ENCODE peak calls at places on chromosomes 11 and 22, in six cellular contexts. A is K562, R is upper lobe of left lung, Q is HepG2, B is HCT116, I is GM12878. X is an unnamed sample.

GRCh38 chr11:66015936-66016792 is 4.4 kb downstream of the CST6 start:
- ATAC-seq in A (no peak), R (no peak), Q (peak), B (no peak), I (no peak), X (no peak)

GRCh38 chr11:118314985-118315384 is 10.5 kb downstream of the CD3E start:
- ATAC-seq in A (no peak), R (no peak), Q (peak), B (no peak), I (no peak), X (no peak)

GRCh38 chr11:129333873-129334272 is 41.8 kb upstream of the BARX2 start:
- ATAC-seq in A (no peak), R (no peak), Q (peak), B (peak), I (peak), X (no peak)

GRCh38 chr11:6194065-6194581 is 4.9 kb upstream of the OR52W1 start:
- ATAC-seq in A (peak), R (peak), Q (no peak), B (no peak), I (peak), X (no peak)

GRCh38 chr11:111525456-111525855 is 10.9 kb downstream of the HOATZ start:
- ATAC-seq in A (no peak), R (no peak), Q (no peak), B (no peak), I (no peak), X (no peak)

GRCh38 chr11:45644981-45645889 is 20.2 kb downstream of the CHST1 start:
- ATAC-seq in A (no peak), R (no peak), Q (no peak), B (no peak), I (no peak), X (no peak)

GRCh38 chr11:64220798-64221197 is 5.2 kb downstream of the TRPT1 start:
- ATAC-seq in A (no peak), R (no peak), Q (no peak), B (no peak), I (no peak), X (no peak)

GRCh38 chr11:79980916-79981315 is 540.1 kb upstream of the TENM4 start:
- ATAC-seq in A (no peak), R (no peak), Q (no peak), B (no peak), I (no peak), X (no peak)

GRCh38 chr22:48635031-48635430 is 1192.6 kb downstream of the BRD1 start:
- ATAC-seq in A (no peak), R (no peak), Q (no peak), B (no peak), I (no peak), X (no peak)

GRCh38 chr11:126491092-126491491 is 135.6 kb downstream of the ST3GAL4 start:
- ATAC-seq in A (peak), R (no peak), Q (no peak), B (peak), I (no peak), X (no peak)

GRCh38 chr11:70140859-70141489 is 62.1 kb upstream of the FADD start:
- ATAC-seq in A (no peak), R (no peak), Q (no peak), B (no peak), I (no peak), X (no peak)

GRCh38 chr11:130189492-130190210 is 30.1 kb downstream of the ST14 start:
- ATAC-seq in A (peak), R (no peak), Q (peak), B (peak), I (no peak), X (no peak)

GRCh38 chr11:75403983-75404658 is 4.8 kb downstream of the RPS3 start:
- ATAC-seq in A (no peak), R (no peak), Q (no peak), B (no peak), I (no peak), X (no peak)

GRCh38 chr11:75403037-75403436 is 3.7 kb downstream of the RPS3 start:
- ATAC-seq in A (no peak), R (no peak), Q (no peak), B (no peak), I (no peak), X (no peak)

GRCh38 chr11:75408852-75409219 is 9.5 kb downstream of the RPS3 start:
- ATAC-seq in A (no peak), R (no peak), Q (no peak), B (peak), I (no peak), X (no peak)

GRCh38 chr11:75402002-75402773 is 2.9 kb downstream of the RPS3 start:
- ATAC-seq in A (no peak), R (no peak), Q (no peak), B (no peak), I (no peak), X (no peak)

DNA sequence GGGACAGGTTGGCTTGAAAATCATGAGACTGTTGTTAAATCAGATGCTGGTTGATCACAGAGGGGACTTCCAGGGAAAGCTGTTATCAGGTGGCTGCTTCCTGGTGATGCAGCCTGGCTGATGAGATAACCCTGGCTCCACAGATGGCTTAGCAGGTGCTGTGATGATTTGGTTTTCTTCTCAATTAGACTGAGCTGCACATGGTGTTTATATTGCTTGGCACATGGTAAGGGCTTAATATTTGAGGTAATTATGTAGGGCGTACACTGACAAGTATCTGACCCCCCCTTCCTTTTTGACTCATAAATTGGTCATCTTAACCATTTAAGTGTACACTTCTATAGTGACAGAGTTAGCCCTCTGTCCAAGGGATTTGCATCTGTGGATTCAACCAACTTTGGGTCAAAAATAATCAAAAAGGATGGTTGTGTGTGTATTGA is 7.0 kb downstream of the RPS3 start:
- ATAC-seq in A (peak), R (no peak), Q (no peak), B (no peak), I (peak), X (no peak)
- TF ChIP-seq POLR2AphosphoS5 in A (peak), R (peak), Q (no peak), B (peak), I (peak), X (peak)

DNA sequence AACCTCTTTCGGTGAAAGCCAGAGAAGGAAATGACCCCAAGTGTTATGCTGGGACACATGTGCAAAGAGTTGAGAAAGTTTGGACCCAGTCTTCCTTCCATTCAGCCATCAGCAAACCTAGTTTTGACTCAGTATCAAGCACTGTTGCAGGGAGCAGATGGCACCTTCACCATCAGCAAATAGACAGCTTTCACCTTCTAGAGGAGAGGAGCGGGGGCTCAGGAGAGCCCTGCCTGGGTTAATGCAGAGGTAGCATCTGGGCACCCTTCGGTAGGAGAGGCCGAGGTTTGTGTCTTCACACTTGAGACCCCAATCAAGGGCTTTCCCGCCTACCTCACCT is 16.2 kb upstream of the MFRP start:
- ATAC-seq in A (no peak), R (no peak), Q (no peak), B (no peak), I (no peak), X (no peak)
- H3K4me3 ChIP-seq in A (no peak), R (no peak), Q (no peak), B (no peak), I (no peak), X (peak)

GRCh38 chr11:117197006-117197405 is 2.2 kb upstream of the TAGLN start:
- ATAC-seq in A (no peak), R (no peak), Q (no peak), B (no peak), I (no peak), X (no peak)
- TF ChIP-seq POLR2A in A (no peak), R (no peak), Q (no peak), B (no peak), I (no peak), X (no peak)

DNA sequence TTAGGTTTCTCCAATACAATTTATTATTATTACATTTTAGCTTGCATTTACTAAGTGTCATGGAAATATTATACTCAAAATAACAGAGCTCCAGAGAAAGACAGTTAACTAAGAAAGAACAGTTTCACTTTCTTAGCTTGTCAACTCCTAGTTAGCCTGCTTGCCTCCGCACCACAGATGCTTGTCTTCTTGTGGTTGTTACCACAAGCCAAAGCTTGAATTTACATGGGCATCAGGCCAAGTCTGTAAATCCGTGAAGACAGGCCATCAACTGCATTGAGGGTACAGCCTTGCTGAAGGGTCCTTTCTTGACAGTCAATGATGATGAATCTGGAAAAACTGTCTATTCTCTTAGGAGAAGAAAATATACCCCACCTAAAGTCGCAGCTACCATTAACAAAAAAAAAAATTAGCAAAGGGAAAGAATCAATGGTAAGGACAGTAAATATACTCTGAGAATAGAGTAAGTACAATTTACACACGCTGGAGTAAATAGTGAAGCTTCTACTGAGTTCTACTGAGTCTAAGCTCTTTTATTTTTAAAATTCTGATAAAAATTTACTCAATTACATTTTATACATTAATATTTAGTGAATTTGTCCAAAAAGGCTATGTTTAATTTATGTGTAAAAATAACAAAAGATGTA is 15.6 kb upstream of the DENND5A start:
- ATAC-seq in A (peak), R (no peak), Q (no peak), B (no peak), I (peak), X (no peak)
- TF ChIP-seq POLR2AphosphoS5 in A (no peak), R (no peak), Q (no peak), B (no peak), I (no peak), X (no peak)